ENCODE peak calls at places on chromosome 17, in six cellular contexts. I is progenitor cell of endocrine pancreas, W is ascending aorta, A is mucosa of descending colon, O is endothelial cell of umbilical vein, S is AG09319. L is an unnamed sample.

GRCh38 chr17:9322298-9322697 is 253.3 kb downstream of the STX8 start:
- DNase-seq in O (no peak), A (no peak), I (no peak), S (no peak), W (no peak), L (no peak)

GRCh38 chr17:71084219-71084618 is 914.9 kb downstream of the KCNJ2 start:
- DNase-seq in O (no peak), W (no peak), I (no peak), S (no peak), A (peak; percentile 81), L (peak; percentile 69)

GRCh38 chr17:55332296-55333041 is 67.7 kb downstream of the HLF start:
- DNase-seq in A (peak; percentile 26), W (no peak), I (no peak), S (no peak), O (no peak), L (no peak)

GRCh38 chr17:57869599-57870282 is 19.9 kb upstream of the MRPS23 start:
- DNase-seq in O (no peak), S (peak; percentile 80), A (no peak), W (no peak), I (no peak), L (peak; percentile 81)

GRCh38 chr17:32993977-32994376 is 2.3 kb downstream of the SPACA3 start:
- DNase-seq in A (peak; percentile 27), W (no peak), I (no peak), O (no peak), S (no peak), L (peak; percentile 38)

GRCh38 chr17:3750926-3751325 is 27.2 kb downstream of the HASPIN start:
- DNase-seq in S (no peak), I (no peak), O (no peak), A (peak; percentile 36), W (no peak), L (no peak)

GRCh38 chr17:79845601-79845949 is 6.3 kb upstream of the CBX4 start:
- DNase-seq in O (no peak), I (no peak), W (no peak), A (peak; percentile 65), S (no peak), L (no peak)

GRCh38 chr17:74452841-74453661 is 13.4 kb upstream of the CD300A start:
- DNase-seq in S (no peak), I (no peak), O (no peak), W (no peak), A (no peak), L (no peak)

GRCh38 chr17:75846701-75847594 is 2.7 kb upstream of the UNC13D start:
- DNase-seq in S (no peak), A (no peak), W (no peak), I (no peak), O (no peak), L (no peak)

GRCh38 chr17:37158290-37158689 is 209.5 kb downstream of the AATF start:
- DNase-seq in W (no peak), I (no peak), S (no peak), O (no peak), A (no peak), L (peak; percentile 79)

GRCh38 chr17:72151565-72152391 is 31.0 kb downstream of the SOX9 start:
- DNase-seq in W (no peak), A (peak; percentile 56), O (no peak), S (no peak), I (no peak), L (no peak)

GRCh38 chr17:48715496-48716399 is 6.6 kb downstream of the PRAC1 start:
- DNase-seq in S (no peak), O (no peak), I (no peak), W (no peak), A (peak; percentile 48), L (no peak)

GRCh38 chr17:76681222-76682137 is 29.3 kb downstream of the MXRA7 start:
- DNase-seq in W (peak; percentile 77), I (peak; percentile 68), S (peak; percentile 49), A (peak; percentile 90), O (peak; percentile 72), L (peak; percentile 73)

GRCh38 chr17:12928736-12929135 is 89.1 kb downstream of the ELAC2 start:
- DNase-seq in O (no peak), A (no peak), I (no peak), W (no peak), S (no peak), L (no peak)

GRCh38 chr17:50596191-50597037 is 35.9 kb downstream of the CACNA1G start:
- DNase-seq in W (no peak), A (peak; percentile 51), S (no peak), O (no peak), I (no peak), L (no peak)
- TF ChIP-seq CTCF in W (no peak), A (no peak), S (no peak), O (peak; percentile 36), I (peak; percentile 50), L (no peak)

GRCh38 chr17:81601525-81602120 is 35.3 kb downstream of the NPLOC4 start:
- DNase-seq in O (peak; percentile 80), I (peak; percentile 17), S (peak; percentile 37), A (peak; percentile 56), W (peak; percentile 66), L (peak; percentile 75)
- TF ChIP-seq CTCF in O (peak; percentile 71), I (peak; percentile 83), S (peak; percentile 75), A (peak; percentile 45), W (peak; percentile 74), L (peak; percentile 84)

DNA sequence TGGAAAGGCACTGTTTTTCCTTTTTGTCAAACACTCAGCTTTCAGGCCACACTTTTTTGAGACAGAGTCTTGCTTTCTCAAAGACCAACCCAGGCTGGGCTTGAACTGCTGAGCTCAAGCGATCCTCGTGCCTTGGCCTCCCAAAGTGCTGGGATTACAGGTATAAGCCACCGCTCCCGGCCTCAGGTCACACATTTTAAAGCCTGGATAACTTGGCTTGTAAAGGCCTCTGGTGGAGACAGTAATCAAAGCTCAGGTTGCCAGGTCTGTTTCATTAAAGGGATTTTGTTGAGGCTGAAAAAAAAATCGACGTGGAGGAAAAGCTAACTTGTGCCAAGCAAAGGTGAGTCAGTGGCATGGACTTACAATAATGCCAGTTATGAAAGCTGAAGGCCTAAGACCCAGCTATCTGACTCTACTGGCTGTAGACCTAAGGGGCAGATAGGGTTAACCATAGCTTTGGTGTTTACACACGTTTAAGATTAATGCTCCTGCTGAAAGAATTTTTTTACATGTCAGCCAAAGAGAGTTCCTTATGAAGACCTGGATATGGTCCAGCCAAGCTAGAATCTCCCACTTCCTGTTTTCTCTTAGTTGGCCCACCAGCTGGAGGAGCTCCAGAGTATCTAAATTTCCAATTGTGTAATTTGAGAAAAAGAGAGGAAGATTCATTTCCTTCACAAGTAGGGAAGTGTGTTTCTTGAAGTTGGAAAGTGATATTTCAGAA is 910 bp downstream of the NBR1 start:
- DNase-seq in S (peak; percentile 78), I (no peak), W (peak; percentile 70), A (peak; percentile 78), O (peak; percentile 95), L (peak; percentile 87)
- TF ChIP-seq CTCF in S (peak; percentile 27), I (peak; percentile 25), W (no peak), A (no peak), O (no peak), L (peak; percentile 36)

GRCh38 chr17:39872700-39873099 is 4.7 kb downstream of the ZPBP2 start:
- DNase-seq in O (peak; percentile 19), I (no peak), A (no peak), W (no peak), S (no peak), L (peak; percentile 66)
- TF ChIP-seq CTCF in O (no peak), I (no peak), A (no peak), W (no peak), S (no peak), L (peak; percentile 36)

GRCh38 chr17:45307290-45308015 is 9.4 kb downstream of the MAP3K14 start:
- DNase-seq in I (no peak), O (peak; percentile 88), A (peak; percentile 62), W (no peak), S (peak; percentile 66), L (peak; percentile 80)
- TF ChIP-seq CTCF in I (no peak), O (no peak), A (no peak), W (no peak), S (no peak), L (no peak)

GRCh38 chr17:77841742-77842141 is 116.8 kb upstream of the TNRC6C start:
- DNase-seq in W (peak; percentile 33), A (no peak), I (no peak), S (no peak), O (no peak), L (no peak)
- TF ChIP-seq CTCF in W (no peak), A (no peak), I (no peak), S (no peak), O (no peak), L (no peak)

GRCh38 chr17:68782829-68783228 is 172.4 kb downstream of the ABCA8 start:
- DNase-seq in W (no peak), O (no peak), A (no peak), S (peak; percentile 88), I (no peak), L (no peak)
- TF ChIP-seq CTCF in W (no peak), O (no peak), A (no peak), S (no peak), I (no peak), L (no peak)

GRCh38 chr17:11324846-11325420 is 83.9 kb downstream of the SHISA6 start:
- DNase-seq in I (no peak), W (no peak), O (no peak), S (no peak), A (no peak), L (no peak)

GRCh38 chr17:11318207-11318606 is 77.2 kb downstream of the SHISA6 start:
- DNase-seq in S (no peak), I (no peak), A (no peak), O (no peak), W (peak; percentile 25), L (no peak)

GRCh38 chr17:11319894-11320293 is 78.9 kb downstream of the SHISA6 start:
- DNase-seq in I (no peak), W (no peak), S (no peak), A (no peak), O (no peak), L (no peak)
- TF ChIP-seq CTCF in I (no peak), W (no peak), S (no peak), A (no peak), O (no peak), L (no peak)

L was measured in epithelial cell of esophagus.